ENCODE peak calls at places on chromosome 3, in ten cellular contexts. W is GM20000, D is skeletal muscle cell, J is AG10803, H is NB4, I is COR-L47, A is fibroblast of the aortic adventitia, G is Daoy, R is GM12891, L is psoas muscle. B is an unnamed sample.

GRCh38 chr3:13652728-13653127 is 103.8 kb downstream of the FBLN2 start:
- DNase-seq in L (peak; percentile 10), G (no peak), J (no peak), R (no peak), I (no peak), A (no peak), H (no peak), W (no peak), D (no peak), B (no peak)

GRCh38 chr3:177553012-177553411 is 355.7 kb upstream of the TBL1XR1 start:
- DNase-seq in I (no peak), L (no peak), D (no peak), H (no peak), W (no peak), J (no peak), A (no peak), G (no peak), R (no peak), B (no peak)

GRCh38 chr3:71962561-71963240 is 177.8 kb upstream of the PROK2 start:
- DNase-seq in G (peak; percentile 25), H (no peak), W (no peak), I (peak; percentile 60), D (no peak), R (no peak), A (peak; percentile 55), L (no peak), J (peak; percentile 52), B (no peak)

GRCh38 chr3:140007946-140008692 is 73.1 kb downstream of the CLSTN2 start:
- DNase-seq in D (no peak), R (no peak), A (no peak), H (no peak), W (no peak), J (no peak), L (no peak), I (peak; percentile 32), G (no peak), B (no peak)

GRCh38 chr3:130968231-130968630 is 58.4 kb downstream of the ASTE1 start:
- DNase-seq in H (no peak), D (no peak), G (peak; percentile 13), J (peak; percentile 5), R (no peak), L (no peak), W (no peak), I (no peak), A (peak; percentile 88), B (no peak)

GRCh38 chr3:121707531-121708273 is 41.8 kb downstream of the GOLGB1 start:
- DNase-seq in W (no peak), L (no peak), J (no peak), D (no peak), H (no peak), A (no peak), I (no peak), R (no peak), G (no peak), B (no peak)

GRCh38 chr3:195757827-195758226 is 37.0 kb downstream of the MUC20 start:
- DNase-seq in A (no peak), R (no peak), W (no peak), J (no peak), I (no peak), G (no peak), L (no peak), H (no peak), D (no peak), B (no peak)

GRCh38 chr3:159458010-159458409 is 530.6 kb upstream of the IL12A start:
- DNase-seq in H (no peak), I (peak; percentile 33), W (no peak), G (peak; percentile 76), D (peak; percentile 75), A (peak; percentile 89), L (no peak), J (peak; percentile 96), R (no peak), B (peak; percentile 11)

GRCh38 chr3:194893121-194893979 is 207.7 kb downstream of the FAM43A start:
- DNase-seq in H (no peak), G (no peak), W (no peak), R (no peak), I (no peak), J (no peak), D (no peak), A (no peak), L (no peak), B (no peak)

GRCh38 chr3:72177075-72178050 is 392.4 kb upstream of the PROK2 start:
- DNase-seq in W (peak; percentile 40), R (peak; percentile 38), A (peak; percentile 77), G (peak; percentile 7), L (peak; percentile 41), D (no peak), H (peak; percentile 32), J (peak; percentile 74), I (no peak), B (no peak)

GRCh38 chr3:94862703-94863102 is 799.8 kb downstream of the NSUN3 start:
- DNase-seq in A (peak; percentile 1), D (no peak), W (peak; percentile 10), L (no peak), R (no peak), J (peak; percentile 0), G (no peak), H (peak; percentile 48), I (no peak), B (peak; percentile 8)

GRCh38 chr3:47634996-47635395 is 56.3 kb upstream of the CSPG5 start:
- DNase-seq in J (no peak), R (no peak), D (no peak), G (no peak), W (no peak), I (no peak), L (no peak), H (no peak), A (no peak), B (no peak)

GRCh38 chr3:150370129-150370602 is 37.9 kb upstream of the TSC22D2 start:
- DNase-seq in H (no peak), J (peak; percentile 98), L (peak; percentile 18), A (peak; percentile 96), D (peak; percentile 88), I (no peak), G (peak; percentile 95), R (no peak), W (no peak), B (no peak)

GRCh38 chr3:33808559-33808958 is 10.1 kb downstream of the PDCD6IP start:
- DNase-seq in A (no peak), D (no peak), R (no peak), J (no peak), L (no peak), H (no peak), W (no peak), I (no peak), G (no peak), B (no peak)

GRCh38 chr3:187744169-187745151 is 808 bp downstream of the BCL6 start:
- DNase-seq in J (peak; percentile 53), A (peak; percentile 67), R (no peak), I (no peak), L (peak; percentile 62), W (no peak), G (peak; percentile 64), D (no peak), H (peak; percentile 46), B (peak; percentile 80)

GRCh38 chr3:139928708-139929505 is 6.1 kb upstream of the CLSTN2 start:
- DNase-seq in A (no peak), L (no peak), D (no peak), R (no peak), G (peak; percentile 13), H (no peak), J (no peak), I (no peak), W (no peak), B (no peak)

GRCh38 chr3:38968891-38969290 is 82.9 kb downstream of the SCN11A start:
- DNase-seq in A (no peak), W (no peak), J (no peak), G (no peak), H (no peak), I (no peak), D (no peak), R (no peak), L (no peak), B (no peak)

GRCh38 chr3:5133689-5134088 is 11.6 kb downstream of the ARL8B start:
- DNase-seq in H (no peak), D (no peak), A (no peak), G (no peak), I (no peak), L (no peak), J (no peak), W (no peak), R (no peak), B (no peak)

GRCh38 chr3:50195501-50196252 is 4.3 kb downstream of the GNAT1 start:
- DNase-seq in L (no peak), I (no peak), H (no peak), R (no peak), J (no peak), A (no peak), D (no peak), G (no peak), W (no peak), B (peak; percentile 11)

GRCh38 chr3:107524214-107525100 is 1.7 kb downstream of the BBX start:
- DNase-seq in A (peak; percentile 34), D (no peak), W (peak; percentile 73), H (peak; percentile 56), J (peak; percentile 38), G (peak; percentile 70), L (peak; percentile 58), R (peak; percentile 6), I (peak; percentile 49), B (peak; percentile 21)

GRCh38 chr3:57956119-57956832 is 51.9 kb upstream of the FLNB start:
- DNase-seq in W (no peak), L (no peak), H (peak; percentile 59), I (no peak), D (peak; percentile 74), J (peak; percentile 95), A (peak; percentile 90), R (no peak), G (peak; percentile 29), B (no peak)

GRCh38 chr3:154314152-154314551 is 10.1 kb downstream of the DHX36 start:
- DNase-seq in J (no peak), G (no peak), I (no peak), W (no peak), L (no peak), R (no peak), D (no peak), H (no peak), A (no peak), B (no peak)

GRCh38 chr3:53534996-53535395 is 40.6 kb downstream of the CACNA1D start:
- DNase-seq in D (no peak), I (no peak), G (no peak), W (no peak), R (no peak), L (no peak), A (no peak), J (no peak), H (no peak), B (no peak)

GRCh38 chr3:24318668-24319287 is 175.9 kb downstream of the THRB start:
- DNase-seq in R (no peak), A (peak; percentile 27), W (no peak), I (no peak), D (no peak), H (no peak), L (no peak), J (peak; percentile 69), G (no peak), B (no peak)

GRCh38 chr3:1092771-1093170 is at the start of gene CNTN6:
- DNase-seq in G (no peak), D (no peak), L (no peak), I (no peak), R (no peak), A (peak; percentile 16), J (peak; percentile 5), W (no peak), H (no peak), B (peak; percentile 7)

GRCh38 chr3:194440756-194441155 is 41.7 kb upstream of the GP5 start:
- DNase-seq in L (no peak), A (no peak), H (no peak), W (no peak), R (no peak), G (no peak), I (no peak), J (no peak), D (no peak), B (no peak)

GRCh38 chr3:151660890-151661289 is 72.8 kb upstream of the AADACL2 start:
- DNase-seq in D (no peak), A (peak; percentile 69), G (no peak), J (peak; percentile 11), W (no peak), I (no peak), L (no peak), H (peak; percentile 16), R (no peak), B (no peak)

GRCh38 chr3:88807471-88808090 is 299.8 kb upstream of the EPHA3 start:
- DNase-seq in R (no peak), H (no peak), A (peak; percentile 22), W (no peak), J (peak; percentile 77), I (no peak), L (no peak), G (no peak), D (peak; percentile 62), B (no peak)

B was measured in NCI-H1417.